ENCODE peak calls at places on chromosome 20, in four cellular contexts. One of them, this sample, is unnamed.

GRCh38 chr20:51995551-51995951 is 193.2 kb upstream of the SALL4 start:
- DNase-seq in upper lobe of right lung: no peak
- DNase-seq in OCI-LY7: no peak
- DNase-seq in GM12865: no peak
- DNase-seq in this sample: no peak

GRCh38 chr20:24494460-24494920 is 25.1 kb downstream of the SYNDIG1 start:
- DNase-seq in OCI-LY7: no peak
- DNase-seq in upper lobe of right lung: no peak
- DNase-seq in GM12865: no peak
- DNase-seq in this sample: no peak

GRCh38 chr20:41030536-41031242 is 2.1 kb downstream of the TOP1 start:
- DNase-seq in OCI-LY7: no peak
- DNase-seq in GM12865: no peak
- DNase-seq in upper lobe of right lung: no peak
- DNase-seq in this sample: no peak

GRCh38 chr20:4748847-4749246 is 27.1 kb downstream of the PRND start:
- DNase-seq in OCI-LY7: no peak
- DNase-seq in upper lobe of right lung: no peak
- DNase-seq in GM12865: no peak
- DNase-seq in this sample: no peak

GRCh38 chr20:21918398-21918797 is 212.9 kb downstream of the PAX1 start:
- DNase-seq in GM12865: no peak
- DNase-seq in OCI-LY7: no peak
- DNase-seq in upper lobe of right lung: no peak
- DNase-seq in this sample: no peak

GRCh38 chr20:34473262-34473883 is 42.8 kb upstream of the DYNLRB1 start:
- DNase-seq in OCI-LY7: peak
- DNase-seq in GM12865: peak
- DNase-seq in upper lobe of right lung: no peak
- DNase-seq in this sample: peak

GRCh38 chr20:59780494-59781185 is 152.8 kb downstream of the SYCP2 start:
- DNase-seq in GM12865: no peak
- DNase-seq in upper lobe of right lung: no peak
- DNase-seq in OCI-LY7: no peak
- DNase-seq in this sample: no peak

GRCh38 chr20:37393196-37393862 is 47.4 kb downstream of the SRC start:
- DNase-seq in OCI-LY7: no peak
- DNase-seq in upper lobe of right lung: no peak
- DNase-seq in GM12865: no peak
- DNase-seq in this sample: no peak

GRCh38 chr20:2381303-2381702 is 602 bp downstream of the TGM6 start:
- DNase-seq in upper lobe of right lung: no peak
- DNase-seq in OCI-LY7: no peak
- DNase-seq in GM12865: no peak
- DNase-seq in this sample: no peak

GRCh38 chr20:330233-331149 is 5.1 kb downstream of the SOX12 start:
- DNase-seq in upper lobe of right lung: no peak
- DNase-seq in GM12865: peak
- DNase-seq in OCI-LY7: peak
- DNase-seq in this sample: peak

GRCh38 chr20:25745100-25745499 is 48.4 kb upstream of the ZNF337 start:
- DNase-seq in GM12865: no peak
- DNase-seq in upper lobe of right lung: no peak
- DNase-seq in OCI-LY7: no peak
- DNase-seq in this sample: no peak

GRCh38 chr20:56781108-56781739 is 152.1 kb downstream of the TFAP2C start:
- DNase-seq in upper lobe of right lung: peak
- DNase-seq in GM12865: no peak
- DNase-seq in OCI-LY7: no peak
- DNase-seq in this sample: no peak

GRCh38 chr20:41386502-41387427 is 20.1 kb upstream of the EMILIN3 start:
- DNase-seq in GM12865: no peak
- DNase-seq in OCI-LY7: no peak
- DNase-seq in upper lobe of right lung: no peak
- DNase-seq in this sample: no peak

GRCh38 chr20:24149881-24150307 is 161.3 kb upstream of the GGTLC1 start:
- DNase-seq in OCI-LY7: no peak
- DNase-seq in upper lobe of right lung: no peak
- DNase-seq in GM12865: peak
- DNase-seq in this sample: no peak

GRCh38 chr20:39294137-39294725 is 332.1 kb downstream of the DHX35 start:
- DNase-seq in OCI-LY7: no peak
- DNase-seq in GM12865: no peak
- DNase-seq in upper lobe of right lung: no peak
- DNase-seq in this sample: no peak
- TF ChIP-seq CTCF in OCI-LY7: no peak
- TF ChIP-seq CTCF in GM12865: no peak
- TF ChIP-seq CTCF in upper lobe of right lung: no peak
- TF ChIP-seq CTCF in this sample: no peak

GRCh38 chr20:49396230-49396629 is 86.2 kb downstream of the KCNB1 start:
- DNase-seq in OCI-LY7: no peak
- DNase-seq in upper lobe of right lung: no peak
- DNase-seq in GM12865: no peak
- DNase-seq in this sample: no peak
- TF ChIP-seq CTCF in OCI-LY7: no peak
- TF ChIP-seq CTCF in upper lobe of right lung: peak
- TF ChIP-seq CTCF in GM12865: no peak
- TF ChIP-seq CTCF in this sample: no peak

DNA sequence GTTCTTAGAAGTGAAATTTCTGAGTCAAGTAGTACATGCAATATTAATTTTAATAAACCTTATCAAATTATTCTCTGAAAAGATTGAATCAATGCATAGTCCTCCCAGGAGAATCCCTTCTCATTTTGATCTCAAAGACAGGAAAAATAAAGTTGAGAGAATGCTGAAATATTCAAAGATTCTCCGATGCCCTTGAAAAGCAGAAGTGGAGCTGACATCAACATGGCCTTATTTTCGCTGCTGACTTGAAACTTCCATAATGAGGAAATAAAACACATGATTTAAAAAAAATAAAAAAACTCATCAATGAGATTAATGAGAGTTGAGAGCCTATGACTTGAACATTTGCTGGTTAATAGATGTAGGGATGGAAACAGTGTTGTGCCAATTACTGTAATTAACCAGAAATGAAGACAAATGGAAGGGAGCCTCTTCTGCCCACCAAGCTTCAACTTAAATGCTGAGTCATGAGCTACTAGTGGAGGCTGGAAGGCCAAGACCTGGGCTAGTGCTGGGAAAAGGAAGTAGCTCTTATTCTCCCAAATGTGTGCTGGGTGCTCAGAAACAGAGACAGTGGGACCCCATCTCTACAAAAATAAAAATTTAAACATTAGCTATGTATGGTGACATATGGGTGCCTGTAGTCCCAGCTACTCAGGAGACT is 139.9 kb downstream of the BFSP1 start:
- DNase-seq in OCI-LY7: no peak
- DNase-seq in GM12865: no peak
- DNase-seq in upper lobe of right lung: no peak
- DNase-seq in this sample: no peak
- TF ChIP-seq CTCF in OCI-LY7: no peak
- TF ChIP-seq CTCF in GM12865: no peak
- TF ChIP-seq CTCF in upper lobe of right lung: no peak
- TF ChIP-seq CTCF in this sample: no peak

GRCh38 chr20:62822239-62822787 is 5.5 kb downstream of the COL9A3 start:
- DNase-seq in GM12865: no peak
- DNase-seq in OCI-LY7: no peak
- DNase-seq in upper lobe of right lung: no peak
- DNase-seq in this sample: no peak

GRCh38 chr20:62821726-62822210 is 4.9 kb downstream of the COL9A3 start:
- DNase-seq in upper lobe of right lung: no peak
- DNase-seq in OCI-LY7: no peak
- DNase-seq in GM12865: no peak
- DNase-seq in this sample: no peak

GRCh38 chr20:62824476-62825287 is 7.8 kb downstream of the COL9A3 start:
- DNase-seq in OCI-LY7: peak
- DNase-seq in GM12865: peak
- DNase-seq in upper lobe of right lung: no peak
- DNase-seq in this sample: no peak

GRCh38 chr20:62823688-62824475 is 7.0 kb downstream of the COL9A3 start:
- DNase-seq in OCI-LY7: no peak
- DNase-seq in GM12865: no peak
- DNase-seq in upper lobe of right lung: no peak
- DNase-seq in this sample: no peak

DNA sequence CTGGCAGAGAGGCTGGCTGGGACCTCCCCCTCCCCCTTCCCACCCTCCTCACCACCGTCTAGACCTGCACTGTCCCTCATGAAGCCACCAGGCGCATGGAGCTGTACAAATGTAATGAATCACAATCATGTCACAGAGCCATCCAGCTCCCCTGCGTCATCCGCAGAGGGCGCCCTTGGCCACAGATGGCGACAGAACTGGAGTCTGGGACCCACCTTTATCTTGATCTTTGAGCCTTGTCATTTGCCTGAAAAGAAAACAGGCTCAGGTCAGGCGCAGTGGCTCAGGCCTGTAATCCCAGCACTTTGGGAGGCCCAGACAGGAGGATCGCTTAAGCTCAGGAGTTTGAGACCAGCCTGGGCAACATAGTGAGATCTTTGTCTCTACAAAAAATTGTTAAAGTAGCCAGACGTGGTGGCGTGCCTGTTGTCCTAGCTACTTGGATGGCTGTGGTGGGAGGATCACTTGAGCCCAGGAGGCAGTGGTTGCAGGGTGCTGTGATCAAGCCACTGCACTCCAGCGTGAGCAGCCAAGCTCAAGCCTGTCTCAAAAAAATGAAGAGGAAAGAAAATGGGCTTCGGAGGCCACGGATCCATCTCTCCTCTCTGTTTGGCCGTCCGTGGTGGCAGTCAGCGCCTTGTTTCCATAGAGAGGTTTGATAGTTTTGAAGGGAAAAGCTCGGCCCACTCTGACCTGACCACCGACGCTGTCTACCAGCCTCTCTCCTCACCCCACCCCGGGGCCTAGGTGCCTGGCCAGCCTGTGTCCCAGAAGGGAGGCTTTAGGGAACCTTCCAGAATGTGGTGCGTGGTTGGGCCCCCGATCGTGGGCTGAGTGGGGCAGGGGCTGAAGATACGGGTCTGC is 6.2 kb downstream of the COL9A3 start:
- DNase-seq in OCI-LY7: peak
- DNase-seq in GM12865: peak
- DNase-seq in upper lobe of right lung: no peak
- DNase-seq in this sample: peak
- TF ChIP-seq CTCF in OCI-LY7: peak
- TF ChIP-seq CTCF in GM12865: peak
- TF ChIP-seq CTCF in upper lobe of right lung: no peak
- TF ChIP-seq CTCF in this sample: peak

GRCh38 chr20:62551408-62552323 is 75.9 kb upstream of the GATA5 start:
- DNase-seq in GM12865: no peak
- DNase-seq in upper lobe of right lung: no peak
- DNase-seq in OCI-LY7: no peak
- DNase-seq in this sample: no peak

GRCh38 chr20:62549029-62549428 is 73.2 kb upstream of the GATA5 start:
- DNase-seq in GM12865: no peak
- DNase-seq in OCI-LY7: no peak
- DNase-seq in upper lobe of right lung: no peak
- DNase-seq in this sample: no peak

GRCh38 chr20:62550087-62550565 is 74.3 kb upstream of the GATA5 start:
- DNase-seq in OCI-LY7: no peak
- DNase-seq in GM12865: no peak
- DNase-seq in upper lobe of right lung: no peak
- DNase-seq in this sample: no peak

GRCh38 chr20:62548483-62548882 is 72.7 kb upstream of the GATA5 start:
- DNase-seq in upper lobe of right lung: no peak
- DNase-seq in OCI-LY7: no peak
- DNase-seq in GM12865: no peak
- DNase-seq in this sample: no peak

GRCh38 chr20:62549499-62550086 is 73.8 kb upstream of the GATA5 start:
- DNase-seq in upper lobe of right lung: no peak
- DNase-seq in GM12865: no peak
- DNase-seq in OCI-LY7: peak
- DNase-seq in this sample: no peak
- TF ChIP-seq CTCF in upper lobe of right lung: no peak
- TF ChIP-seq CTCF in GM12865: no peak
- TF ChIP-seq CTCF in OCI-LY7: peak
- TF ChIP-seq CTCF in this sample: no peak